ENCODE peak calls at places on chromosomes 4 and X, in seven cellular contexts. U is fibroblast of lung; D is left ventricle myocardium inferior; I is small intestine; Z is CD8-positive, alpha-beta T cell; C is OCI-LY7; F is stomach. O is an unnamed sample.

GRCh38 chrX:136747003-136747986 is 33.4 kb downstream of the ARHGEF6 start:
- DNase-seq in Z (no peak), I (no peak), C (no peak), D (no peak), F (no peak), U (no peak), O (no peak)

GRCh38 chrX:34379891-34380290 is 247.8 kb upstream of the FAM47A start:
- DNase-seq in C (no peak), D (no peak), Z (no peak), I (no peak), U (peak; percentile 3), F (no peak), O (no peak)

GRCh38 chr4:140363558-140363957 is 9.9 kb upstream of the SCOC start:
- DNase-seq in U (no peak), I (peak; percentile 27), Z (no peak), D (no peak), C (no peak), F (no peak), O (no peak)

GRCh38 chrX:9310596-9310995 is 154.3 kb upstream of the TBL1X start:
- DNase-seq in D (no peak), I (no peak), F (no peak), C (no peak), U (no peak), Z (no peak), O (no peak)

GRCh38 chr4:142035556-142035955 is 399.2 kb downstream of the IL15 start:
- DNase-seq in I (no peak), D (no peak), F (no peak), C (no peak), Z (no peak), U (no peak), O (no peak)

GRCh38 chrX:68462653-68463052 is 29.4 kb upstream of the OPHN1 start:
- DNase-seq in Z (no peak), D (no peak), F (no peak), U (peak; percentile 58), I (peak; percentile 5), C (peak; percentile 14), O (peak; percentile 38)

GRCh38 chr4:5967783-5968182 is 50.4 kb downstream of the C4orf50 start:
- DNase-seq in F (peak; percentile 4), Z (no peak), U (no peak), D (no peak), C (no peak), I (no peak), O (no peak)

GRCh38 chr4:159229164-159229563 is 126.3 kb downstream of the RAPGEF2 start:
- DNase-seq in F (no peak), C (no peak), I (no peak), U (peak; percentile 80), D (no peak), Z (no peak), O (no peak)

GRCh38 chr4:72896515-72896914 is 173.0 kb downstream of the COX18 start:
- DNase-seq in C (no peak), Z (no peak), I (no peak), D (no peak), U (peak; percentile 67), F (no peak), O (no peak)

GRCh38 chr4:183398298-183399129 is 45.9 kb upstream of the CDKN2AIP start:
- DNase-seq in C (peak; percentile 41), I (peak; percentile 70), F (peak; percentile 74), Z (peak; percentile 52), D (peak; percentile 72), U (peak; percentile 69), O (peak; percentile 51)

GRCh38 chr4:47493238-47494123 is 8.4 kb downstream of the ATP10D start:
- DNase-seq in C (no peak), F (no peak), D (no peak), I (no peak), Z (no peak), U (no peak), O (no peak)

GRCh38 chr4:6773616-6774540 is 8.6 kb upstream of the KIAA0232 start:
- DNase-seq in D (no peak), U (no peak), I (peak; percentile 60), Z (no peak), F (no peak), C (no peak), O (no peak)

GRCh38 chrX:40531056-40531826 is 49.5 kb upstream of the ATP6AP2 start:
- DNase-seq in F (no peak), U (no peak), C (no peak), Z (no peak), I (no peak), D (no peak), O (no peak)

GRCh38 chr4:147360301-147360700 is 120.6 kb upstream of the EDNRA start:
- DNase-seq in C (no peak), F (no peak), U (peak; percentile 94), I (peak; percentile 23), D (no peak), Z (no peak), O (no peak)

GRCh38 chrX:36364262-36364661 is 444.7 kb downstream of the CFAP47 start:
- DNase-seq in F (no peak), U (no peak), I (no peak), Z (no peak), D (no peak), C (no peak), O (no peak)

DNA sequence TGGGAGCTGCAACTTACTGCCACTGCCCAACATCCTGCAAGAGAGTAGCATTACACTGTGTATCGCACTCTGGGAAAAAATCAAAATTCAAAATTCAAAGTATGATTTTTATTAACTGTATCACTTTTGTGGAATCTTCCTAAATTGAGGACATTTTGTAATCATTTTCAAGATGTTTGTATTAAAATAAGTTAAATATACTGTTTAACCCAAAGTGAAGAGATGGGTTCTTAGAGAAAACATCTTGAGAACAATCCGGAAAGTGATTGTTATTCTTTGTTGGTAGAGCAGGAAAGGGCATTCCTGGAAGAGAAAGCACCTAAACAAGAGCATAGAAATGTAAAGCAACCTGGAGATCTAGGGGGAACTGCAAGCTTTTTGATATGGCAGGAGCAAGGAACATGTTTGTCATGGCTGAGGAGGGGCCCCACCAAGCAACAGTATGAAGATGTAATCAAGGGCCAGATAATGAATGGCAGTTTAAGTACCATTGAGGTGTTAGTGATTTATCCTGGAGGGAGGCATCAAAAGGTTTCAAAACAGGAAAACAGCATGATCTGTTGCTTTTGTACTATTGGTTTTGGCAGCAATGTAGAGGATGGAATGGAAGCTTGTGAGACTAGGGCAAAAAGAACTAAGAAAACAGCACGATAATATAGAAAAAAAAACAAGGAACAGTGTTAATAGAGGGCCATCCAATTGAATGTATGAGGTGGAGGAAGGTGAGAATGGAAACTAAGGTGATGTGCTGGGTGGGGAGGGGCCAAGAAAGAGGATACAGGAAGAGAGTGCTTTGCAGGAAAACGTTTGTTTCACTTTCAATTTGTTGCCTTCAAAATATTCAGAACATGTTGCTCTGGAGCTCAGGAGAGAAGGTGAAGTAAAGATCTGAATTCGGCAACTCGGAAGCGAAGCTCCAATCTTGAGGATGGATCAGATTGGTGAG is 14.2 kb upstream of the SEC24D start:
- DNase-seq in F (no peak), D (no peak), I (peak; percentile 80), C (peak; percentile 59), Z (no peak), U (peak; percentile 42), O (peak; percentile 58)
- H3K4me3 ChIP-seq in F (peak overlapping the region; percentile 36), D (peak overlapping the region; percentile 61), I (no peak overlapping the region), C (peak overlapping the region; percentile 63), Z (peak overlapping the region; percentile 63), U (peak overlapping the region; percentile 44), O (peak overlapping the region; percentile 63)

DNA sequence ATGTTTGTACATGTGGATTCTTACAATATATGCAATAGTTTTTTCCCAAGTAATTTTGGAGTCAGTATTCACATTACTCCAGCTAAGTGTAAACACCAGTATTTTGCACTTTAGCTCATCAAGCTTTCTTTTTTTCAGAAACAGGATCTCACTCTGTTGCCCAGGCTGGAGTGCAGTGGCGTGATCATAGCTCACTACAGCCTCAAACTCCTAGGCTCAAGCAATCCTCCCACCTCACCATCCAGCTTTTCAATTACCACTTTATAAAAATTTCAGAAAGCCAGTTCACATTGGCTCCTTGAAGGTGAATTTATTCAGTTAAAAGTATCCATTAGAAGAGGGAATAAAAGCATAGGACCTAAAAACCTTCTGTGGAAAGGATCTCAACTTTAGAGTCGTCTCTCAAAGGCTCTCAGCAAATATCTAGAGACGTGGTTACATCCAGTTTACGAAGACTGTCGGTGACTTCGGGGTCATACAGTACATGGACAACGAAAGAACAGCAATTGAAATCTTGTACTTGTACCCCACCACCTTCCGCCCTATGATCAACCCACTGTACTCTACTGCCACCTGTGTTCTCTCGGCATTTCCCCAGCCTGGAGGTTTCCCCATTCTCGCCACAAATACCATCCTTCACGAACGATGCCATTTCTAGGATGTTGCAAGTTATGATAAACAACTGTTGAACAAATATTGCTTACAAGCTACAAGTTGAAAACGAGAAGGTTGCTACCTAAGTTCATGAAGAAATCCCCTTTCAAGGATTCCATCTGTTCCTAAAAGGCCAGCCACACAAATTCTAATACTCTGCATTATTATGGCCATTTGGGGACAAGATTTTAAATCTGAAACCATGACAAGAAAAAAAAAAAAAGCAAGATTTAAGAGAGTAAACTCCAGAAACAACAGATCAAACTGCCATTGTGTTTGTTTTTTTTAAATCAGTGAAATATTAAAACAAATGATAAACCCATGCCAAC is 1.8 kb downstream of the APBB2 start:
- DNase-seq in F (peak; percentile 47), C (peak; percentile 83), I (peak; percentile 70), Z (no peak), U (peak; percentile 81), D (no peak), O (no peak)
- H3K27ac ChIP-seq in F (peak overlapping the region; percentile 89), C (peak overlapping the region; percentile 69), I (no peak overlapping the region), Z (no peak overlapping the region), U (peak overlapping the region; percentile 52), D (peak overlapping the region; percentile 97), O (no peak overlapping the region)

GRCh38 chrX:65532016-65532415 is 2.6 kb downstream of the LAS1L start:
- DNase-seq in D (no peak), U (no peak), F (no peak), I (no peak), C (no peak), Z (no peak), O (no peak)
- H3K36me3 ChIP-seq in D (peaks cover 23% of the 10 kb centered on the region), U (no peaks in the 10 kb centered on the region), F (no peaks in the 10 kb centered on the region), I (no peaks in the 10 kb centered on the region), C (peaks cover 53% of the 10 kb centered on the region), Z (peaks cover 16% of the 10 kb centered on the region), O (peaks cover 23% of the 10 kb centered on the region)

GRCh38 chrX:45775462-45775861 is 574.8 kb upstream of the DIPK2B start:
- DNase-seq in F (no peak), C (no peak), Z (no peak), U (peak; percentile 65), D (no peak), I (no peak), O (no peak)
- H3K4me3 ChIP-seq in F (no peak overlapping the region), C (no peak overlapping the region), Z (no peak overlapping the region), U (peak overlapping the region; percentile 37), D (no peak overlapping the region), I (no peak overlapping the region), O (no peak overlapping the region)

GRCh38 chrX:13938766-13939530 is 90.7 kb downstream of the GEMIN8 start:
- DNase-seq in I (no peak), D (no peak), F (no peak), U (no peak), C (no peak), Z (no peak), O (no peak)
- H3K27ac ChIP-seq in I (no peak overlapping the region), D (no peak overlapping the region), F (peak overlapping the region; percentile 20), U (no peak overlapping the region), C (no peak overlapping the region), Z (no peak overlapping the region), O (no peak overlapping the region)

GRCh38 chr4:4281787-4282186 is 8.2 kb downstream of the LYAR start:
- DNase-seq in U (no peak), D (no peak), F (no peak), C (no peak), I (no peak), Z (no peak), O (no peak)
- H3K36me3 ChIP-seq in U (peaks cover 12% of the 10 kb centered on the region), D (peaks cover 69% of the 10 kb centered on the region), F (peaks cover 20% of the 10 kb centered on the region), C (peaks cover 93% of the 10 kb centered on the region), I (peaks cover 2% of the 10 kb centered on the region), Z (peaks cover 46% of the 10 kb centered on the region), O (peaks cover 73% of the 10 kb centered on the region)

GRCh38 chrX:46588263-46588662 is 14.7 kb downstream of the CHST7 start:
- DNase-seq in Z (peak; percentile 26), U (peak; percentile 59), I (no peak), D (peak; percentile 41), F (no peak), C (peak; percentile 45), O (peak; percentile 35)
- H3K4me3 ChIP-seq in Z (peak overlapping the region; percentile 2), U (peak overlapping the region; percentile 1), I (no peak overlapping the region), D (peak overlapping the region; percentile 32), F (no peak overlapping the region), C (peak overlapping the region; percentile 24), O (peak overlapping the region; percentile 6)